ENCODE peak calls at places on chromosomes 2 and 18, in six cellular contexts. B, X, J, L, Q and G are unnamed samples.

GRCh38 chr2:212532585-212532984 is 6.0 kb downstream of the ERBB4 start:
- DNase-seq in B (no peak), X (no peak), J (no peak), L (no peak), Q (no peak), G (no peak)

GRCh38 chr2:96342085-96342484 is 6.5 kb downstream of the NCAPH start:
- DNase-seq in B (no peak), X (peak; percentile 71), J (no peak), L (no peak), Q (no peak), G (no peak)

GRCh38 chr2:125267683-125268082 is 1242.6 kb downstream of the CNTNAP5 start:
- DNase-seq in B (no peak), X (no peak), J (no peak), L (no peak), Q (no peak), G (no peak)

GRCh38 chr2:188978291-188979081 is 4.3 kb downstream of the COL3A1 start:
- DNase-seq in B (no peak), X (no peak), J (peak; percentile 59), L (no peak), Q (no peak), G (peak; percentile 13)

GRCh38 chr2:177056540-177056939 is 156.1 kb upstream of the HNRNPA3 start:
- DNase-seq in B (no peak), X (no peak), J (no peak), L (no peak), Q (no peak), G (no peak)

GRCh38 chr18:8696749-8697211 is 8.6 kb upstream of the MTCL1 start:
- DNase-seq in B (peak; percentile 81), X (no peak), J (no peak), L (peak; percentile 82), Q (peak; percentile 87), G (no peak)

GRCh38 chr2:46146866-46147502 is 150.2 kb upstream of the EPAS1 start:
- DNase-seq in B (no peak), X (no peak), J (no peak), L (no peak), Q (no peak), G (no peak)

GRCh38 chr18:10121028-10121427 is 207.2 kb downstream of the VAPA start:
- DNase-seq in B (no peak), X (no peak), J (no peak), L (no peak), Q (no peak), G (no peak)

DNA sequence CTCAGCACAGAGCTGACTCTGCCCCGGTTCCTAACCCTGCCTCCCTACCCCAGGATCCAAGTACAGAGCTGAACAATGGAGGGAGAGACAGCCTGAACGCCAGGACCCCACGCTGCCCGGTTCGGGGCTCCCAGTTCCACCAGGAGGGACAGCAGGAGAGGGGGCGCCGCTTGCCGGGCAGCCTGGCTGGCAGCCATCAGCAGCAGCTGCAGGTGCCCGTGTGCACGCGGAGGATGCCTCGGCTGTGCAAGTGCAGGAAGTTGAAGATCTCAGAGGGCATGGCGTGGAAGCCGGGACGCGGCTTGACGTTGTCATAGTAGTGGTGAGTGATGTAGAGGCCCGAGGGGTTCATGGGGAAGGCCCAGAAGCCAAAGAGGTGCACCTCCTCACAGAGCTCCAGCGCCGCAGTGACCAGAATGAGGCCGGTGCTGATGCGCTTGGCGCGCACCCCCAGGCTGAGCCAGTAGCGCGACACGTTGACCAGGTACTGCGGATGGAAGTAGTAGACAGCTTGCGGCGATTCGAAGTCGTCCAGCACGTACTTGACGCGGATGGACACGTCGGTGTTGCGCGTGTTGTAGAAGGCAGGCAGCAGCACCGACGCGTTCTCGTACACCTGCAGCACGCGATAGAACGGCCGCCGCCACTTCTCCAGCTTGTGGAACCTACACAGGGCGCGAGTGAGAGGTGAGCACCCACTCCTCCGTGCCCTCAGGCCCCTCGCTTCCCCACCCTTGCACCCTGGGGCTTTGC is 23.0 kb upstream of the LOXHD1 start:
- DNase-seq in B (no peak), X (no peak), J (no peak), L (no peak), Q (no peak), G (no peak)
- TF ChIP-seq CTCF in B (no peak), X (no peak), J (no peak), L (no peak), Q (no peak), G (no peak)

GRCh38 chr18:35715139-35715538 is 133.6 kb downstream of the GALNT1 start:
- DNase-seq in B (no peak), X (no peak), J (no peak), L (no peak), Q (no peak), G (no peak)

GRCh38 chr18:35711227-35711626 is 129.7 kb downstream of the GALNT1 start:
- DNase-seq in B (no peak), X (no peak), J (no peak), L (no peak), Q (no peak), G (no peak)

GRCh38 chr18:35714539-35714938 is 133.0 kb downstream of the GALNT1 start:
- DNase-seq in B (no peak), X (no peak), J (no peak), L (no peak), Q (no peak), G (no peak)

GRCh38 chr18:35716169-35716831 is 134.8 kb downstream of the GALNT1 start:
- DNase-seq in B (no peak), X (no peak), J (no peak), L (no peak), Q (no peak), G (no peak)

DNA sequence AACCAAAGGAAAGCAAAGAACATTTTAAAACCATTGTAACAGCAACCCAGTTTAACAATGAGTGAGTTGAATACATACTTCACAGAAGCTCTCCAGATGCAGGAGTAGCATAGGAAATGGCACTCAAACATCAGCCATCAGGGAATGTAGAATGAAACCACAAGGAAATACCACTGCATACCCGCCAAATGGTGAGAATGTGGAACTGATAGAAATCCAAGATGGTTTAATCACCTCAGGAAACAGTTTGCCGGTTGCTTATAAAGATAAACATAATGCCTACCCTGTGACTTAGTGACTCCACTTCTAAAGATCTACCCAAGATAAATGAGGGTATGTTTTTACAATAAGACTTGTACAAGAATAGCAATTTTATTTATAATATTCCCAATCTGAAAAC is 132.0 kb downstream of the GALNT1 start:
- DNase-seq in B (no peak), X (no peak), J (no peak), L (no peak), Q (no peak), G (no peak)
- H3K4me3 ChIP-seq in B (no peak overlapping the region), X (no peak overlapping the region), J (no peak overlapping the region), L (no peak overlapping the region), Q (no peak overlapping the region), G (no peak overlapping the region)

DNA sequence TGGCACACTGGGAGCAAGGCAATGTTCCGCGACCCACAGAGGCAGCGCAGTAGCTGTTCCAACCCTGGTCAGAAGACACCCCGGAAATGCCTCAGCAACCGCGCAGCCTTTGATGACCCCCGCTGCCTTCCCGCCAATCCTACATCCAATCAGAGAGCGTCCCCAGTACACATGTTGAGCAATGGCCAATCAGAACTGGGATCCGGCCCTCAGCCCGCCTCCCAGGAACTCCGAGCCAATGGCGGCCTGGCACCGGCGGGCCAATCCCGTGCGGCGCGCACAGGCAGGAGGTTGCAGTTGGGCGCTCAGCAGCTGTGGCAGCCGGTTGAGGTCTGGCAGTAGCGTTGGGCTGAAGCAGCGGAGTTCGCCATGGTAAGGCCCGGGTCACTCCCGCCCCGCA is at the start of gene TUBA3D:
- DNase-seq in B (no peak), X (no peak), J (no peak), L (no peak), Q (no peak), G (no peak)
- H3K27me3 ChIP-seq in B (no peaks in the 10 kb centered on the region), X (no peaks in the 10 kb centered on the region), J (no peaks in the 10 kb centered on the region), L (no peaks in the 10 kb centered on the region), Q (no peaks in the 10 kb centered on the region), G (no peaks in the 10 kb centered on the region)

DNA sequence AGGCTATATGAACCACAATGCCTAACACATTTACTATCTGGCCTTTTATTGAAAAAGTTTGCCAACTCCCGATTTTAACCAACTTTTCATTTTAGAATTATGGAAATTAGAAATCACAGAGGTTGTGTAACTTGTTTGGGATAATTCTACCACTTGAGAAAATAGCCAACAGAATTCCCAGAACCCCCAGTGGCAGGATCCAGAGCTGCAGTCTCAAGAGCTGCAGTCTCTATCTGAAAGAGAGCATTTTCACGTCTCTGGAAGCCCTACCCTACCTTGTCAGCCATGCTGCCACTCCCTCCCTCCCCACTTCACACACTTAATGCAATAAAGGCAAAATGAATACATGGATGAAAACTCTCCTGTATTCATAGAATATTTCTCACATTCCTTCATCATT is 23.4 kb upstream of the TSPYL6 start:
- DNase-seq in B (no peak), X (no peak), J (no peak), L (no peak), Q (no peak), G (no peak)
- TF ChIP-seq CTCF in B (no peak), X (peak; percentile 49), J (peak; percentile 21), L (no peak), Q (no peak), G (no peak)